ENCODE peak calls at places on chromosomes 16 and 17, in five cellular contexts. G, O, M, V and E are unnamed samples.

GRCh38 chr16:27526169-27526568 is 23.5 kb downstream of the GTF3C1 start:
- DNase-seq in G (no peak), O (no peak), M (no peak), V (no peak), E (no peak)

GRCh38 chr17:67488161-67488560 is 111.1 kb downstream of the PITPNC1 start:
- DNase-seq in G (no peak), O (no peak), M (no peak), V (no peak), E (no peak)

GRCh38 chr16:79873825-79874224 is 273.3 kb upstream of the MAF start:
- DNase-seq in G (no peak), O (no peak), M (no peak), V (no peak), E (no peak)

GRCh38 chr17:32795339-32795979 is 81.5 kb downstream of the MYO1D start:
- DNase-seq in G (no peak), O (no peak), M (no peak), V (no peak), E (no peak)

GRCh38 chr17:31842416-31843381 is 16.3 kb downstream of the COPRS start:
- DNase-seq in G (no peak), O (peak), M (no peak), V (no peak), E (peak)

GRCh38 chr17:50918933-50919296 is 52.8 kb upstream of the TOB1 start:
- DNase-seq in G (no peak), O (no peak), M (no peak), V (no peak), E (no peak)

GRCh38 chr17:49730787-49731441 is 23.1 kb upstream of the SLC35B1 start:
- DNase-seq in G (no peak), O (no peak), M (no peak), V (no peak), E (no peak)

GRCh38 chr17:44829558-44830358 is at the start of gene GJC1:
- DNase-seq in G (no peak), O (no peak), M (no peak), V (no peak), E (peak)

GRCh38 chr16:11497329-11497805 is 89.4 kb downstream of the LITAF start:
- DNase-seq in G (no peak), O (peak), M (peak), V (no peak), E (no peak)

GRCh38 chr17:6477831-6478383 is 33.7 kb downstream of the PIMREG start:
- DNase-seq in G (no peak), O (no peak), M (no peak), V (no peak), E (no peak)

GRCh38 chr17:19800571-19800970 is 52.5 kb upstream of the ALDH3A1 start:
- DNase-seq in G (no peak), O (no peak), M (no peak), V (no peak), E (no peak)

GRCh38 chr17:45144199-45145034 is 3.9 kb upstream of the HEXIM1 start:
- DNase-seq in G (no peak), O (no peak), M (no peak), V (no peak), E (peak)

GRCh38 chr16:50699345-50700159 is 6.1 kb downstream of the NOD2 start:
- DNase-seq in G (no peak), O (no peak), M (no peak), V (no peak), E (no peak)

GRCh38 chr16:71895679-71896385 is 501 bp downstream of the IST1 start:
- DNase-seq in G (no peak), O (peak), M (no peak), V (no peak), E (no peak)

GRCh38 chr17:68515238-68515637 is 3.0 kb downstream of the PRKAR1A start:
- DNase-seq in G (no peak), O (no peak), M (no peak), V (no peak), E (no peak)

GRCh38 chr16:19110537-19111391 is 3.0 kb upstream of the ITPRIPL2 start:
- DNase-seq in G (no peak), O (no peak), M (no peak), V (no peak), E (no peak)
- TF ChIP-seq CTCF in G (no peak), O (no peak), M (no peak), V (no peak), E (no peak)

DNA sequence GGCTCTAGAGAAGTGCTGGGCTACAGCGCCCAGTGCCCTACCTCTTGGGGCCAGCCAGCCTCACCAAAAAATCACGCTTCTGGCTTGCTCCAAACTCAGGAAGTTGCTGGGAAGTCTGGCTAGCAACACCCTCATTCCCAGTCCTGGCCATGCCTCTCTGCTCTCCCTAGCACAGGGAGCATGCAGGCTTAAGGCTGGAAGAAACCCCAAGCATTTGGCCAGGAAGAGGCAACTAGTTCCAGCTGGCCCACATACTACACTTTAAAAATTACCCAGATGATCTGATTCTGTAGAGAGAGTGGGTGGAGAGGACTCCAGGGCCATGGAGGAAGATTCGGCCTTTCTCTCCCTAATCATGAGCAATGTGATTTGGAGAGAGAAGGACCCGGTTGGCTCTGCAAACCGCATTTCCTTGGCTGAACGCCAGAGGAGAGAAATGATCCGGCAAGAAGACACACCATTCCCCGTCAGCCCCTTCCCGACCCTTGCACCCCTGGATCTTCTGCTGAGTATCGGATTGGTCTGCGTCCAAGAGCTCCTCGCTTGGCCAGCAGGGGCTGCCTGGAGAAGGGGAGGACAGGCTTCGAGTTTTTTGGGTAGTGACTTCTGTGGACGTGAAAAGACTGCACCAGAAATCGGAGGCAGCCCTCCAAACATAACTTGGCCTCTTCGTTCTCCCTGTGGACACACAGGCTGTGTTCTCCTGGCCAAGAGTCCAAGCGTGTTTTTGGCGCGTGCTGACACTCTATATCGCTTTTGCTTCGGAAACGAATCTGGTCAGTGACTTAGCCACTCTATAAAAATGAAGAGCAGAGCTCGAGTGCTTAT is 406.3 kb downstream of the WWOX start:
- DNase-seq in G (peak), O (peak), M (no peak), V (no peak), E (no peak)
- TF ChIP-seq CTCF in G (peak), O (no peak), M (peak), V (no peak), E (no peak)

GRCh38 chr17:2393184-2393953 is 7.5 kb downstream of the MNT start:
- DNase-seq in G (no peak), O (peak), M (peak), V (no peak), E (peak)

GRCh38 chr17:2390199-2390880 is 10.5 kb downstream of the MNT start:
- DNase-seq in G (no peak), O (no peak), M (no peak), V (no peak), E (no peak)

GRCh38 chr17:2391597-2392251 is 9.1 kb downstream of the MNT start:
- DNase-seq in G (no peak), O (no peak), M (no peak), V (no peak), E (no peak)

GRCh38 chr17:2393954-2394749 is 6.7 kb downstream of the MNT start:
- DNase-seq in G (no peak), O (no peak), M (no peak), V (no peak), E (no peak)

DNA sequence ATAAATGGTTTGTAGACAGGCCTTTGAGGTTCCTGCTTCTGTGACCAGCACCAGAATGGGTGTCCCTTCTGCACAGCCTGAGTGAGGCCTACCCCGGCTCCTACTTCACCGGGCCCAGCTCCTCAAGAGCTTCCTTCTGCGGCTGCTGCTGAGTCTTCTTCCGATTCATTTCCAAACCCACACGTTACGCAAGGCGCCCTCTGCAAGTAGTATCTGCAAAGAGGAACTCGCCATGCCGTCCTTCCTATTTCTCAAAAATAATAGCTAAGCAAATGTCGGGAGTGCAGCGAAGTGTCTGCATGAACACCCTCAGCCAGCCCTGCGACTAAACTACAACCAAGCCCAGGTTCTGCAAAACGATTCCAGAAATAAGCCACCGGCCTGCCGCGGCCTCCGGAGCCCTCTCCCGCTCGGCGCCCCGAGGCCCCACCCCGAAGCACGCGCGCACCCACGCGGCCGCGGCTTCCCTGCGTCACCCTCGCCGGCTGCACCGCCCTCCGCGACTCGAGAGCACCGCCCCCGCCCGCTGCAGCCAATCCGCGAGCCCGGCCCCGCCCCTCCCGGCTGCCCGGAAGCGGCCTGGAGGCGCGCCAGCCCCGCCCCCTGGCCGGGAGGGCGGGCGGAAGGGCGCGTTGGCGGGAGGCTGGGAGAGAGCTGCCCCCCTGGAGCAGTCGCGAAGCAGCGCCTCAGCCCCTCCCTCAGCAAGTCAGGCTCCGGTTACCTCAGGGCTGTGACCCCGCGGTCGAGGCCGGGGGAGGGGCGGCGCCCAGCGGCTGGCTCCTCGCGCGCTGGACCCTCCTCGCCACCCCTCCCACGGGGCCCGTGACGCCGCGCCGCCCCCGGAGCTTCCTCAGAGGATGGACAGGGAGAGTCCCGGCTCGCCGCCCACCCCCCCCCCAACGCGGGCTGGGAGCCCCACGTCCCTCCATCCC is 8.3 kb downstream of the MNT start:
- DNase-seq in G (no peak), O (peak), M (peak), V (no peak), E (peak)
- TF ChIP-seq CTCF in G (no peak), O (no peak), M (no peak), V (no peak), E (no peak)

DNA sequence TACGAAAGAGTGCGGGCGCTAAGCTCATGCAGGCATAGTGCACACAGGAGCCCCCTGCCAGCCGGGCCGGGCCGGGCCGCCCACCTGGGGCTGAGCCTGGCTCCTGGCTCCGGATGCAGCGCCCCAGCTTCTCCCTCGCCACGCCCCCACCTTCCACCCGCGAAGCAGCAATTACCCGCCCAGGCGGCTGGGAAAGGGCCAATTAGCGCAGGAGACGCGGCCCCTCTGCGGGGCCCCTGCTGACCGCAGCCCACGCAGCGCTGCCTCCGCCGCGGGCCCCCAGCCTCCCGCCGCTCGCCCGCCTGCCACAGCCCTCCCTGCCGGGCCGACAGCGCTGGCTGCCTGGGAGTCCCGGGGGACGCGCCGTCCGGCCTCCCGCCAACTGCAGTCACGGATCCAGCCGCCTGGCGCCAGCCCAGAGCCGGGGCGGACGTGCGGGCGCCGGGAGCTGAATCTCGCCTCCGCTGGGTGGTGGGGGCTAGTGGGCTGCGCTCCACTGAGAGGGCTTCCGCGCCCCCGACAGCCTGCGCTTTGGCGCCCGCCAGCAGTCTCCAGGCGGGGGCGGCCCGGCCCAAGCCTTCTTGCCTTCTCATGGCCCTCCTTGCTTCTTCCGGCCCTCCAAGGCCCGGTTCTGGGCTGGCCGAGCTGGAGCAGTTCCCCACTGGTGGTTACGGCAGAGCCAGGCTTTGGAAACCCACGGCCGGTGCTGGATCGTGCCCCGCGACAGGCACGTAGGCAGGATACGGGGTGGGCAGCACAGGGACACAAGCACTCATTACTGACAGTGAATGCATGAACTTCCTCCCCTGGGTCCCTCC is 14.9 kb upstream of the CBFB start:
- DNase-seq in G (no peak), O (peak), M (no peak), V (no peak), E (peak)
- TF ChIP-seq CTCF in G (peak), O (peak), M (peak), V (peak), E (no peak)

DNA sequence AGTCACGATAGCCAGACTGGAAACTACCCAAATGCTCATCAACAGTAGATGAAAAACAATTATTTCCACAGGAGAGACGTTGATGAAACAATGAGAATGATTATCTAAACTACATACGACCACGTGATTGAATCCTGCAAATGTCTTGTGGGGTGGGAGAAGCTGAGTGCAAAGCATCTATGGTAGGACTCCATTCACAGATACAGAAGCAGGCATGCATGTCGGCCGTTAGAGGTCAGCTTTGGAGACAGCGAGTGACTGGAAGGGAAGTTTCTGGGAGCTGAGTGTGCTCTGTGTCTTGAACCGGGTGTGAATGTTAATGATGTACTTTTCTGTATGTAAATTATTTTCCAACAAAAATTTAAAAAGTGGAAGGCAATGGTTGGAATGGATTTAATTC is 71.5 kb upstream of the DNAJA2 start:
- DNase-seq in G (peak), O (no peak), M (no peak), V (no peak), E (no peak)
- TF ChIP-seq CTCF in G (peak), O (no peak), M (no peak), V (no peak), E (no peak)

GRCh38 chr17:76827736-76828135 is 40.5 kb upstream of the MGAT5B start:
- DNase-seq in G (no peak), O (no peak), M (no peak), V (no peak), E (no peak)

GRCh38 chr17:76831316-76831715 is 36.9 kb upstream of the MGAT5B start:
- DNase-seq in G (no peak), O (no peak), M (no peak), V (no peak), E (no peak)

GRCh38 chr17:76833747-76834146 is 34.5 kb upstream of the MGAT5B start:
- DNase-seq in G (no peak), O (no peak), M (no peak), V (no peak), E (no peak)

GRCh38 chr17:76834889-76835288 is 33.3 kb upstream of the MGAT5B start:
- DNase-seq in G (no peak), O (no peak), M (no peak), V (no peak), E (no peak)

GRCh38 chr17:76833034-76833689 is 35.0 kb upstream of the MGAT5B start:
- DNase-seq in G (no peak), O (no peak), M (no peak), V (no peak), E (no peak)
- TF ChIP-seq CTCF in G (no peak), O (no peak), M (no peak), V (no peak), E (no peak)

DNA sequence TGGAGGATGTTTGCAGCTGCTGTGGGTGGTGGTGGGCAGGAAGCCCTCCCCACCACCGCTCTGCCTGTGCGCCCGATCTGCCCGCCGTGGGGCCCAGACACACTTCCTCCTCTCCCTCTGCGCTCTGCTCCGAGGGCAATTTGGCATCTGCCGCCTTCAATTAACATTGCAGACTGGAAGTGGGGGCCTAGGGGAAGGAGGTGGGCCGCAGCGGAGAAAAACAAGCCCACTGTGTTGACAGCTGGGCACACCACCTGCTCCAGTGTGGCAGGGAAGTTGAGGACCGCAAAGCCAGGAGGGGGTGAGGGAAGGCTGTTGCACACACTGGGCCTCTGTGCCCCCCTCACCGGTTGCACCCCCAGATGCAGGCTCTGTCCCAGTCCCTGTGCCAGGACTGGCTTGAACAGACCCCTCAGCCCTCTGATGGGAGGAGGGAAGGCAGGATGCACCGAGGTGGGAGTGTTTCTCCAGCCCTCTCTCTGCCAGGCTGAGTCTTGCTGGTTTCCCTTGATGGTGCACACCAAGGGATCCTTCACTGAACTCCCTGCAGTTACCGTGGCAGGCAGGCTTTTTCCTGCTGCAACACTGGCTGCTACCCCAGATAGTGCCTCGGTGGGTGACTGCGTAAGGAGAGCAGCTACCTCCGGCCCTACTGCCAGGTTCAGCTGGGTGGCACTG is 72.8 kb upstream of the MED9 start:
- DNase-seq in G (no peak), O (no peak), M (no peak), V (no peak), E (peak)
- TF ChIP-seq CTCF in G (no peak), O (no peak), M (no peak), V (no peak), E (no peak)

GRCh38 chr17:16593356-16594102 is 24.5 kb upstream of the ZNF287 start:
- DNase-seq in G (no peak), O (no peak), M (no peak), V (no peak), E (no peak)
- TF ChIP-seq CTCF in G (no peak), O (no peak), M (no peak), V (no peak), E (no peak)